ENCODE peak calls at places on chromosomes 13 and 19, in four cellular contexts. X, A, M and Q are unnamed samples.

GRCh38 chr13:25679154-25679553 is 307.4 kb downstream of the ATP8A2 start:
- DNase-seq in X (no peak), A (no peak), M (no peak), Q (no peak)

GRCh38 chr13:109249780-109250528 is 536.4 kb downstream of the IRS2 start:
- DNase-seq in X (no peak), A (no peak), M (no peak), Q (no peak)

GRCh38 chr19:22623841-22624221 is 10.3 kb upstream of the ZNF492 start:
- DNase-seq in X (no peak), A (no peak), M (no peak), Q (no peak)

GRCh38 chr19:18090545-18091216 is 3.9 kb upstream of the IL12RB1 start:
- DNase-seq in X (no peak), A (no peak), M (peak), Q (no peak)

GRCh38 chr19:33740811-33741396 is 55.8 kb upstream of the KCTD15 start:
- DNase-seq in X (no peak), A (peak), M (peak), Q (peak)

GRCh38 chr13:97212540-97213146 is 9.5 kb upstream of the MBNL2 start:
- DNase-seq in X (no peak), A (peak), M (peak), Q (peak)

GRCh38 chr13:47232516-47232915 is 335.7 kb upstream of the HTR2A start:
- DNase-seq in X (no peak), A (no peak), M (no peak), Q (no peak)

GRCh38 chr13:62524061-62524460 is 1108.4 kb upstream of the PCDH20 start:
- DNase-seq in X (peak), A (no peak), M (no peak), Q (no peak)

GRCh38 chr19:3108775-3109174 is 14.6 kb downstream of the GNA11 start:
- DNase-seq in X (no peak), A (no peak), M (peak), Q (peak)

GRCh38 chr13:99548448-99548847 is 47.2 kb downstream of the TM9SF2 start:
- DNase-seq in X (peak), A (no peak), M (no peak), Q (peak)

GRCh38 chr13:22839554-22840286 is 341.1 kb upstream of the SGCG start:
- DNase-seq in X (no peak), A (no peak), M (no peak), Q (no peak)

GRCh38 chr19:18543814-18544475 is 572 bp upstream of the FKBP8 start:
- DNase-seq in X (peak), A (peak), M (peak), Q (peak)

GRCh38 chr13:30325668-30326067 is 18.3 kb upstream of the KATNAL1 start:
- DNase-seq in X (no peak), A (no peak), M (no peak), Q (no peak)

DNA sequence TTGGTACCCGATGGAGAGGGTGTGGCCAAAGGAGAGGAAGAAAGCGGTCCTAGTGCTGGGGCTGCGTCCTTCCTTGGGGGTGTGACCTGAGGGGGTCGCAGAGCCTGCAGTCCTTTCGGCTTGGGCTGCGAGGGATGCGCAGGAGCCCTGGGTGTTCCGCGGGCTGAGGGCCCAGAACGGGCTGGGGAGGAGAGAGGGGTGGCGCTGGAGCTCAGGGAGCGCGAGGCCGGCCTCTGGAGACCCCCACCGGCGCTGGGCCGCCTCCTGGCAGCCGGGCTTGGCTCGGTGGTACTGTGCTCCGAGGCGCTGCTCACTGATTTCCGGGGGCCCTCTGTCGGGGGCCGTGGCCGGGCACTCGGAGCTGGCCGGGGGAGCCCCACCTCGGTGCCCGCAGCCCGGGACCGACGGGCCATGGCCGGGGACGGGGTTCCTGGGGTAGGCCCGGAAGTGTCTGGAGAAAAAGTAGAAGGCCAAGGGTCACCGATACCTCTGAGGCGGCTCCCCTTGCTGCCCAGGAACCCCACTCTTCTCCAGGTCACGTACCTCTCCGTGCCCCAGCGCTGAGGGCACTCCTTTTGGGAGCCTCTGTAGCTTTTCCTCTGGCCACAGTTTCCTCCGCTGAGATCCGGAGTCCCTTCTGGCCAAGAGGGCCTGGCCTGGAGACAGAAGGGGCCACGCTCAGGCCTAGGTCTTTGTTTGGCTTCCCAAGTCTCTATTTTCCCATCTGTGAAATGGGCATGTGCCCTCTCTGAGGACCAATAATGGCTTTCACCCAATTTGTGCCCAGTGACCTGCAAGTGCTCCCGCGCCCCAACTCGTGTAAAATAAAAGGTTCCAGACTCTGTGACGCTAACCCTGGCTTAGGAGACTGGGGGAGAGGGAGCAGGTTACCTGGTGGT is 1.6 kb downstream of the PRR36 start:
- DNase-seq in X (no peak), A (no peak), M (no peak), Q (no peak)
- TF ChIP-seq MAX in X (no peak), A (no peak), M (no peak), Q (no peak)

DNA sequence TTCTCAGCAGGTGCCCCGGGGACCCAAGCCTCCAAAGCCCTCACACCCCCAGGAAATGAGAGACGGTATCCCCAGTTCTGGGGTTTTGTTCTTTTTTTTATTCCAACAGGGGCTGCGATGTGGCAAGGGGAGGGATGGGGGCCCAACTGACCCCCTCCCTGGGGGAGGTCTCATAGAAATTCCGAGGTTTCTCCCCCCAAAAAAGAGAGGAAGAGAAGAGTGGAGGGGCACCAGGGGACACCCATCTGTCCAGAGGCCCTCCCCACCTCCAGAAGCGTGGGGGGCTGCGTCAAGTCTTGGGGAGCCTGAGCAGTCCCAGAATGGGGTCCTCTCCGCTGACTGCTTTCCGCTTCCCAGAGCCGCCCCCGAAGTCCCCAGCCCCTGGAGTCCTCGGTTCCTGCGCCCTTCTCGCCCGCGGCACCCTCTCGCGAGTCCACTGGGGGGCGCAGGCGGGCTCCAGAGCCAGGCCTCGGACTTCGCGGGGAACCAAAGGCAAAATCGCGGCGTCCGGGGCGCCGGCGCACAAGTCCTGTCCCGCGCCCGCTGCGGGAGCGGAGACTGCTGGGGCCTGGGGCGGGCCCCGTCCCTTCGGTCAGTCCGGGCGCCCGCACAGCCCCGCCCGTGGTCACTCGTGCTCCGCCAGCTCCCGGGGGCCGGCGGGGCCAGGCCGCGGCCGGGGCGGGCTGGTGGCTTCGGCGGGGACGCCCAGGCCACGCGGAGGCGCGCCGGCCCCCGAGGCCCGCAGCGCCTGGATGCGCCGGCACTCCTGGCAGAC is 4.4 kb upstream of the ATP1A3 start:
- DNase-seq in X (no peak), A (peak), M (no peak), Q (peak)
- TF ChIP-seq MYC in X (no peak), A (no peak), M (no peak), Q (no peak)

GRCh38 chr19:55442372-55443044 is 592 bp downstream of the SHISA7 start:
- DNase-seq in X (no peak), A (no peak), M (no peak), Q (no peak)
- H3K4me3 ChIP-seq in X (no peak), A (peak), M (no peak), Q (no peak)

GRCh38 chr19:11418518-11419506 is at the start of gene RGL3:
- DNase-seq in X (no peak), A (no peak), M (no peak), Q (no peak)
- TF ChIP-seq MAX in X (no peak), A (no peak), M (no peak), Q (no peak)

GRCh38 chr19:30345686-30346085 is 26.5 kb upstream of the ZNF536 start:
- DNase-seq in X (no peak), A (no peak), M (no peak), Q (no peak)

GRCh38 chr19:30342901-30343300 is 29.3 kb upstream of the ZNF536 start:
- DNase-seq in X (no peak), A (no peak), M (no peak), Q (no peak)

GRCh38 chr19:30341646-30342201 is 30.5 kb upstream of the ZNF536 start:
- DNase-seq in X (no peak), A (no peak), M (no peak), Q (no peak)

GRCh38 chr19:30340724-30341595 is 31.2 kb upstream of the ZNF536 start:
- DNase-seq in X (no peak), A (no peak), M (no peak), Q (no peak)

DNA sequence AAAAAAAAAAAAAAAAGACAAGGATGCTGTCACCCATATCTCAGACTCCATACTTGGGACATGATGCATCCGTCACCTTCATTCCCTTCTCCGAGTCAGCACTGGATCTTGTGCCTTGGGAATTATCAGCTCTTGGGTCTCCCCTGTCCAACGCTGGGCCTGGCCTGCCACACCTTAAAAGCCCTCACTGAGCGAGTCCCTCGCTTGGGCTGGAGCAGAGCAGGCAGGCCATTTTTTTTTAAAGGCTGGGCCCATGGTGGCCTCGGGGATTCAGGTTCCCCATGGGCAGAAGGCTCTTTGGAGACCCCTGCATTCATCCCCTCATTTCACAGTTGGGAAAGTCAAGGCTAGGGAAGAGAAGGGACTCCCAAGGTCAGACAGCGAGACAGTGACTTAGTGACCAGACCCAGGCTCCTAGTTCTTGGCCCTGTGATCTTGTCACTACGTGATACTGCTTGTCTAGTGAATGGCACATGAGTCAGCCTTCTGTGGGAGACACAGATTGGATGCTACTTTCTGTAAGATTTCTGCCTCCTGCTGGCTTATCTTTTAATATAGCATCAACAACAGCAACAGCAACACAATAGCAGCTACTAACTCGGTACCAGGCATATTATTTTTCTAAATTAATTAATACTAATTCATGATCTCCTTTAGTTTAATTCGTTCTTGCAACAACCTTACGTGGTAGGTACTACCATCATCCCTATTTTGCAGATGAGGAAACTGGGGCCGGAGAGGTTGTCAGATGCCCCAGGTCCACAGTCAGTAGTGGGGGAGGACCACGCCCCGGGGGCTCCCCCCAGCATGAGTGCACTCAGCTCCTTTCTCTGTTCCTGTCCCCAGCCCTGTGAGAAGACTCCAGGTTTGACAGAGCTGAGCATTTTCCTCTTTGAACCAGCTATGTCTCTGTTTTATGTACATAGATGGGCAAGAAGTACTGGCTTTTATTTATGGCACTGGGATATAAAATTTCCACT is 27.4 kb upstream of the ZNF536 start:
- DNase-seq in X (no peak), A (no peak), M (no peak), Q (peak)
- TF ChIP-seq MYC in X (no peak), A (no peak), M (no peak), Q (no peak)

GRCh38 chr19:8503506-8503905 is 1.1 kb upstream of the PRAM1 start:
- DNase-seq in X (no peak), A (no peak), M (no peak), Q (no peak)

GRCh38 chr19:8500158-8500557 is 2.3 kb downstream of the PRAM1 start:
- DNase-seq in X (no peak), A (no peak), M (no peak), Q (peak)

GRCh38 chr19:8504171-8504570 is 1.7 kb upstream of the PRAM1 start:
- DNase-seq in X (no peak), A (no peak), M (no peak), Q (peak)

GRCh38 chr19:8501547-8501946 is 893 bp downstream of the PRAM1 start:
- DNase-seq in X (no peak), A (no peak), M (no peak), Q (peak)

DNA sequence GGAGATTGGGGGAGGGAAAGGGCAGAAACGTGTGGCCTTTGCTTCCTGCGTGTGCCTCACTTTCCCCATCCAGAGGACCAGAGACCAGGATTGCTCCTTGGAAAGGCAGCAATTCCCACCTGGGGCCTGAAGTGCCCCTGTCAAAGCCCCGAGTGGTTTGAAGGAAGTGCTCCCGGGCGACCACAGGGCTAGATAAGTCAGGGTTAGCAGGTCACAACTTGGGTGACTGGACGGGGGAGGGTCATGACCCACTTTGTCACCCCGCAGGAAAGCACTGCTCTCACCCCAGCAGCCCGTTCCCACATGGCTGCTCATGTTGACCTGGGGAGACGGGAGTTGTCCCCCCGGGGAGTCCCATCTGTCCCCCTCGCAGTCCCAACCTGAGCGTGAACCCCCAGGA is 472 bp downstream of the PRAM1 start:
- DNase-seq in X (no peak), A (no peak), M (no peak), Q (peak)
- H3K4me3 ChIP-seq in X (no peak), A (no peak), M (no peak), Q (peak)